ENCODE peak calls at places on chromosomes 1 and 21, in six cellular contexts. One of them, this sample, is unnamed. For H4K20me1, the result is how much of the 10 kb centered on the place peaks cover.

GRCh38 chr21:42388740-42389448 is 7.0 kb downstream of the TMPRSS3 start:
- DNase-seq in IMR-90: no peak
- DNase-seq in H1: no peak
- DNase-seq in HCT116: no peak
- DNase-seq in HepG2: peak
- DNase-seq in K562: no peak
- DNase-seq in this sample: no peak

GRCh38 chr1:47978486-47978885 is 18.7 kb downstream of the TRABD2B start:
- DNase-seq in IMR-90: peak
- DNase-seq in H1: no peak
- DNase-seq in HCT116: no peak
- DNase-seq in HepG2: no peak
- DNase-seq in K562: no peak
- DNase-seq in this sample: no peak

GRCh38 chr1:202805886-202806511 is 2.2 kb downstream of the KDM5B start:
- DNase-seq in IMR-90: peak
- DNase-seq in H1: no peak
- DNase-seq in HCT116: no peak
- DNase-seq in HepG2: no peak
- DNase-seq in K562: no peak
- DNase-seq in this sample: peak

GRCh38 chr1:231867607-231868006 is 241.0 kb downstream of the DISC1 start:
- DNase-seq in IMR-90: peak
- DNase-seq in H1: no peak
- DNase-seq in HCT116: no peak
- DNase-seq in HepG2: no peak
- DNase-seq in K562: no peak
- DNase-seq in this sample: no peak

GRCh38 chr1:61082336-61083013 is at the start of gene NFIA:
- DNase-seq in IMR-90: peak
- DNase-seq in H1: peak
- DNase-seq in HCT116: peak
- DNase-seq in HepG2: peak
- DNase-seq in K562: peak
- DNase-seq in this sample: peak

GRCh38 chr1:51955797-51956527 is 34.5 kb downstream of the RAB3B start:
- DNase-seq in IMR-90: no peak
- DNase-seq in H1: no peak
- DNase-seq in HCT116: no peak
- DNase-seq in HepG2: no peak
- DNase-seq in K562: no peak
- DNase-seq in this sample: no peak

GRCh38 chr1:143698016-143698415 is 273.8 kb downstream of the FAM72C start:
- DNase-seq in IMR-90: no peak
- DNase-seq in H1: peak
- DNase-seq in HCT116: peak
- DNase-seq in HepG2: peak
- DNase-seq in K562: peak
- DNase-seq in this sample: no peak

GRCh38 chr1:150288382-150288781 is 5.3 kb upstream of the MRPS21 start:
- DNase-seq in IMR-90: no peak
- DNase-seq in H1: no peak
- DNase-seq in HCT116: no peak
- DNase-seq in HepG2: no peak
- DNase-seq in K562: no peak
- DNase-seq in this sample: no peak

GRCh38 chr1:214422137-214422671 is 129.2 kb downstream of the PTPN14 start:
- DNase-seq in IMR-90: peak
- DNase-seq in H1: no peak
- DNase-seq in HCT116: no peak
- DNase-seq in HepG2: no peak
- DNase-seq in K562: no peak
- DNase-seq in this sample: no peak

GRCh38 chr1:16618719-16619118 is 5.4 kb upstream of the NBPF1 start:
- DNase-seq in IMR-90: no peak
- DNase-seq in H1: peak
- DNase-seq in HCT116: no peak
- DNase-seq in HepG2: no peak
- DNase-seq in K562: peak
- DNase-seq in this sample: no peak

GRCh38 chr1:118589486-118589885 is 398.7 kb downstream of the TBX15 start:
- DNase-seq in IMR-90: no peak
- DNase-seq in H1: no peak
- DNase-seq in HCT116: no peak
- DNase-seq in HepG2: no peak
- DNase-seq in K562: no peak
- DNase-seq in this sample: no peak

GRCh38 chr1:92940541-92940940 is 20.7 kb downstream of the DIPK1A start:
- DNase-seq in IMR-90: peak
- DNase-seq in H1: no peak
- DNase-seq in HCT116: no peak
- DNase-seq in HepG2: no peak
- DNase-seq in K562: no peak
- DNase-seq in this sample: no peak

GRCh38 chr1:202009326-202010031 is 908 bp upstream of the ELF3 start:
- DNase-seq in IMR-90: peak
- DNase-seq in H1: peak
- DNase-seq in HCT116: peak
- DNase-seq in HepG2: peak
- DNase-seq in K562: peak
- DNase-seq in this sample: peak

GRCh38 chr1:181015258-181015630 is 7.4 kb downstream of the STX6 start:
- DNase-seq in IMR-90: no peak
- DNase-seq in H1: no peak
- DNase-seq in HCT116: no peak
- DNase-seq in HepG2: no peak
- DNase-seq in K562: no peak
- DNase-seq in this sample: no peak

DNA sequence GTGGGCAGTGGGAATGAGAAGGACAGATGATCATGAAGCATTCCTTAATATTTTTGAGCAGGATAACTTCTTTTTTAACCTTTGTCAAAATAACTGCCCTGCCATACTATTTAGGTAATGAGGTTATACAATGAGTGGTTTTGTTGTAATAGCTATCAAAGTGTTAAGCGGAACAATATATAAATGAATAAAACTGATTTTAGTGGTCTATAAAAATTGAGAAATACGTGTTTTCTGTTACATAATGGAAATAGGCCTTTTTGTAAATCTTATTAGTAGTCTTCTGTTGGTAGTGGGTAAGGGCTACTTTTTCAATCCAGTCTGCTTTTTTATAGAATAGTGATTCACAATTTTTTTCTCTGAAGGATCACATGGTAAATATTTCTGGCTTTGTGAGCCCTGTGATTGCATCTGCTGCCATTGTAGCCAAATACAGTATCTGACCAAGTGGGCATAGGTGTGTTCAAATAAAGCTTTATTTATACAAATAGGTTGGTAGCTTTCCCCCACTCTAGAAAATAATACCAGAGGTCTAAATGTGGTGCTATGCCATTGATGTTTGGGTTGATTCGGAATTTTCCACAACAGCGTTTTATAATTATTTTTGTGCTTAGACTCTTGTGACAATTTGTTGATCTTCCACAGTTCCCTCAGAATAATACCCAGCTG is 4.3 kb downstream of the NEK7 start:
- DNase-seq in IMR-90: no peak
- DNase-seq in H1: no peak
- DNase-seq in HCT116: no peak
- DNase-seq in HepG2: no peak
- DNase-seq in K562: no peak
- DNase-seq in this sample: no peak
- H4K20me1 ChIP-seq in IMR-90: under half
- H4K20me1 ChIP-seq in H1: under half
- H4K20me1 ChIP-seq in HCT116: under half
- H4K20me1 ChIP-seq in HepG2: under half
- H4K20me1 ChIP-seq in K562: under half
- H4K20me1 ChIP-seq in this sample: under half

GRCh38 chr1:63729227-63729620 is 44.6 kb upstream of the ROR1 start:
- DNase-seq in IMR-90: no peak
- DNase-seq in H1: no peak
- DNase-seq in HCT116: no peak
- DNase-seq in HepG2: no peak
- DNase-seq in K562: no peak
- DNase-seq in this sample: no peak
- H3K4me2 ChIP-seq in IMR-90: no peak
- H3K4me2 ChIP-seq in H1: no peak
- H3K4me2 ChIP-seq in HCT116: no peak
- H3K4me2 ChIP-seq in HepG2: no peak
- H3K4me2 ChIP-seq in K562: no peak
- H3K4me2 ChIP-seq in this sample: no peak

GRCh38 chr1:155063550-155064108 is at the start of gene EFNA4:
- DNase-seq in IMR-90: peak
- DNase-seq in H1: peak
- DNase-seq in HCT116: peak
- DNase-seq in HepG2: peak
- DNase-seq in K562: peak
- DNase-seq in this sample: peak
- TF ChIP-seq POLR2A in IMR-90: peak
- TF ChIP-seq POLR2A in H1: no peak
- TF ChIP-seq POLR2A in HCT116: peak
- TF ChIP-seq POLR2A in HepG2: peak
- TF ChIP-seq POLR2A in K562: peak
- TF ChIP-seq POLR2A in this sample: peak

GRCh38 chr1:45016090-45016697 is 4.1 kb downstream of the UROD start:
- DNase-seq in IMR-90: no peak
- DNase-seq in H1: no peak
- DNase-seq in HCT116: no peak
- DNase-seq in HepG2: no peak
- DNase-seq in K562: no peak
- DNase-seq in this sample: no peak
- H4K20me1 ChIP-seq in IMR-90: under half
- H4K20me1 ChIP-seq in H1: under half
- H4K20me1 ChIP-seq in HCT116: under half
- H4K20me1 ChIP-seq in HepG2: under half
- H4K20me1 ChIP-seq in K562: under half
- H4K20me1 ChIP-seq in this sample: under half

GRCh38 chr1:31702836-31703404 is 897 bp downstream of the COL16A1 start:
- DNase-seq in IMR-90: peak
- DNase-seq in H1: no peak
- DNase-seq in HCT116: no peak
- DNase-seq in HepG2: no peak
- DNase-seq in K562: no peak
- DNase-seq in this sample: no peak
- H3K4me2 ChIP-seq in IMR-90: peak
- H3K4me2 ChIP-seq in H1: peak
- H3K4me2 ChIP-seq in HCT116: no peak
- H3K4me2 ChIP-seq in HepG2: peak
- H3K4me2 ChIP-seq in K562: no peak
- H3K4me2 ChIP-seq in this sample: no peak

GRCh38 chr1:26786437-26787380 is 1.0 kb upstream of the PIGV start:
- DNase-seq in IMR-90: peak
- DNase-seq in H1: peak
- DNase-seq in HCT116: no peak
- DNase-seq in HepG2: peak
- DNase-seq in K562: peak
- DNase-seq in this sample: peak
- TF ChIP-seq POLR2A in IMR-90: peak
- TF ChIP-seq POLR2A in H1: no peak
- TF ChIP-seq POLR2A in HCT116: peak
- TF ChIP-seq POLR2A in HepG2: peak
- TF ChIP-seq POLR2A in K562: peak
- TF ChIP-seq POLR2A in this sample: peak

GRCh38 chr1:6166221-6166620 is 13.9 kb downstream of the CHD5 start:
- DNase-seq in IMR-90: no peak
- DNase-seq in H1: no peak
- DNase-seq in HCT116: no peak
- DNase-seq in HepG2: no peak
- DNase-seq in K562: no peak
- DNase-seq in this sample: no peak
- H4K20me1 ChIP-seq in IMR-90: under half
- H4K20me1 ChIP-seq in H1: under half
- H4K20me1 ChIP-seq in HCT116: under half
- H4K20me1 ChIP-seq in HepG2: under half
- H4K20me1 ChIP-seq in K562: half or more
- H4K20me1 ChIP-seq in this sample: under half

GRCh38 chr1:85296980-85297379 is 20.5 kb upstream of the BCL10 start:
- DNase-seq in IMR-90: peak
- DNase-seq in H1: no peak
- DNase-seq in HCT116: no peak
- DNase-seq in HepG2: no peak
- DNase-seq in K562: no peak
- DNase-seq in this sample: peak
- H3K4me2 ChIP-seq in IMR-90: peak
- H3K4me2 ChIP-seq in H1: no peak
- H3K4me2 ChIP-seq in HCT116: peak
- H3K4me2 ChIP-seq in HepG2: no peak
- H3K4me2 ChIP-seq in K562: no peak
- H3K4me2 ChIP-seq in this sample: peak

This sample was measured in endothelial cell of umbilical vein.